ENCODE peak calls at places on chromosome 15, in six cellular contexts. X, T, F, D, C and R are unnamed samples.

GRCh38 chr15:51908312-51908711 is 63.3 kb downstream of the LEO1 start:
- DNase-seq in X (peak; percentile 59), T (no peak), F (no peak), D (no peak), C (no peak), R (no peak)

GRCh38 chr15:72492733-72493132 is 18.6 kb downstream of the ARIH1 start:
- DNase-seq in X (no peak), T (no peak), F (no peak), D (no peak), C (no peak), R (no peak)

GRCh38 chr15:91496754-91497691 is 356.5 kb upstream of the SLCO3A1 start:
- DNase-seq in X (no peak), T (no peak), F (no peak), D (no peak), C (no peak), R (no peak)

GRCh38 chr15:84609818-84610525 is 9.2 kb downstream of the ZSCAN2 start:
- DNase-seq in X (no peak), T (no peak), F (no peak), D (no peak), C (no peak), R (no peak)

GRCh38 chr15:90300988-90301715 is 35.7 kb downstream of the NGRN start:
- DNase-seq in X (peak; percentile 25), T (peak; percentile 47), F (no peak), D (peak; percentile 70), C (peak; percentile 58), R (peak; percentile 88)

GRCh38 chr15:25329685-25330084 is 109.1 kb downstream of the UBE3A start:
- DNase-seq in X (no peak), T (no peak), F (no peak), D (no peak), C (no peak), R (no peak)

GRCh38 chr15:89341316-89342005 is 6.8 kb upstream of the POLG start:
- DNase-seq in X (no peak), T (no peak), F (no peak), D (no peak), C (no peak), R (no peak)

GRCh38 chr15:76336254-76337046 is at the start of gene ISL2:
- DNase-seq in X (peak; percentile 96), T (peak; percentile 94), F (peak; percentile 61), D (peak; percentile 89), C (peak; percentile 95), R (peak; percentile 97)

GRCh38 chr15:29131336-29132109 is 138.1 kb downstream of the NSMCE3 start:
- DNase-seq in X (no peak), T (no peak), F (no peak), D (no peak), C (no peak), R (no peak)

GRCh38 chr15:47897525-47897924 is 180.2 kb downstream of the SEMA6D start:
- DNase-seq in X (no peak), T (no peak), F (no peak), D (no peak), C (no peak), R (no peak)

GRCh38 chr15:88299502-88299901 is 43.0 kb upstream of the NTRK3 start:
- DNase-seq in X (no peak), T (no peak), F (no peak), D (no peak), C (no peak), R (no peak)

GRCh38 chr15:77001966-77002365 is 7.0 kb downstream of the PSTPIP1 start:
- DNase-seq in X (no peak), T (no peak), F (no peak), D (no peak), C (no peak), R (no peak)

GRCh38 chr15:96351801-96352593 is 21.5 kb downstream of the NR2F2 start:
- DNase-seq in X (no peak), T (no peak), F (no peak), D (no peak), C (no peak), R (no peak)

GRCh38 chr15:55319537-55320325 is 709 bp downstream of the PIGB start:
- DNase-seq in X (peak; percentile 5), T (no peak), F (peak; percentile 32), D (no peak), C (no peak), R (peak; percentile 76)

GRCh38 chr15:55344206-55344605 is 25.2 kb downstream of the PIGB start:
- DNase-seq in X (no peak), T (no peak), F (no peak), D (no peak), C (no peak), R (no peak)

GRCh38 chr15:67945951-67946700 is 106.3 kb upstream of the RNU6-1 start:
- DNase-seq in X (peak; percentile 44), T (no peak), F (no peak), D (peak; percentile 59), C (peak; percentile 98), R (no peak)
- H3K9ac ChIP-seq in X (no peak overlapping the region), T (no peak overlapping the region), F (peak overlapping the region; percentile 73), D (no peak overlapping the region), C (peak overlapping the region; percentile 95), R (peak overlapping the region; percentile 49)

DNA sequence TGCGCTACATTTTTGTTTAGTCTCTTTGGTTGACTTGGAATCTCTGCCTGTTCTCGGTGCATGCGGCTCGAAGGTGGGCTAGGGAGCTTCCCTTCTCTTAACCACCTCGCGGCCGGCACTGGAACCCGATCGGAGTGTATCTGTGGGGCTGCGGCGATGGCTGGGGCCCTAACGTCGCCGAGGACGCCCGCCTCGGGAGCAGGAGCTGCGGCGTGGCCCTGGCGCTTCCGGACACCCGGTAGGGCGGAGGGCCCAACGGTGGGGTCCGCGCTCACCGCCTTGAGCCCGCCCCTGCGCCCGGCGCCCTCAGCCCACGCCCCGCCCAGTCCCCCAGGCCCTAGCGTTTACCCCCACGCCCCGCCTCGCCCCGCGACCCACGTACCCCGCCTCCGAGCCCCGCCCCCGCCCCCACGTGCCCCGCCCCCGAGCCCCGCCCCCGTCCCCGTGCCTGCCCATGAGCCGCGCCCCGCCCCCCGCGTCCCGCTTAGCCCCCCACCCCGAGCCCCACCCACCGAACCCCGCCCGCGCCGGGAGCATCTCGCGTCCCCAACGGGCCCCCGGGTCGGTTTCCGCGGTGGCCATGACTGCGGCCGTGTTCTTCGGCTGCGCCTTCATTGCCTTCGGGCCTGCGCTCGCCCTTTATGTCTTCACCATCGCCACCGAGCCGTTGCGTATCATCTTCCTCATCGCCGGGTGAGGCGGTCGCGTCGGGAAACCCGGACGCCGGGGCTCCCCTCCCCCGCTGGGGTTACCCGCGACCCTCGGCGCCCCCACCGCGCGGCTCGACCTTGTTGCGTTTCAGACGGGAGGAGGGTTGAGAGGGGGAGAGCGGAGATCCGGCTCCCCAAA is at the start of gene APH1B:
- DNase-seq in X (peak; percentile 48), T (no peak), F (no peak), D (peak; percentile 36), C (peak; percentile 31), R (peak; percentile 89)
- TF ChIP-seq CEBPB in X (no peak), T (no peak), F (no peak), D (no peak), C (no peak), R (no peak)

DNA sequence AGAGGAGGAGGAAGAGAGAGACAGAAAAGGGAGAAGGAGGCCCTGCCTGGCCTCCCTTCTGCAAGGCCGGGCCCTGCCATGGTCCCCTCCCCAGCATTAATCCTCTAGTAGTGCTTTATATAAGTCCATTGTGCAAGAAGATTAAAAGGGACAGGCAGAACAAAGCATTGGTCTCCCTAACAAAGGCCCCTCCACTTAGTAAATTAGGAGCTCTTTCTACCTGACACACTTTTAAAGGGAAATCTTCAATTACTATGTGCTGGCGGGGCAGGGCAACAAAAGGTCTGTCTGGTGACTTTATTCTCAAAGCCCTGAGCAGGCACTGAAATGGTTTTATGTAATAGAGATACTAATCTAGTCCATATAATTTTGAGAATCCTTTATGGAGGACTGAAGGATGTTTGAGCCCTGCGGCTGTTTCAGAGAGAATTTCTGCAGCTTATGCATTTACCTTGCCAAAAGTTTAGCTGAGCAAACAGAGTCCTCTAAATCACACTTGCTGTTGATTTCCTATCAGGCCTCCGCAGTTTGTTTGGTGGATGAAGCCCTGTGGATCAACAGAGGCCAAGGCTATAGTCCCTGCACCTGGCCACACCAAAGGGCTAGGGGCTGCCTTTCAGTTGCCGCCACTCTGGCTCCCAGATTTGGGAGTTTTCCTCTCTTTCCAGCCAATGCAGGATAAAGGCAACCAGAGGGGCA is 148.1 kb downstream of the MEGF11 start:
- DNase-seq in X (no peak), T (no peak), F (no peak), D (no peak), C (no peak), R (no peak)
- H3K9ac ChIP-seq in X (no peak overlapping the region), T (no peak overlapping the region), F (no peak overlapping the region), D (no peak overlapping the region), C (no peak overlapping the region), R (no peak overlapping the region)

DNA sequence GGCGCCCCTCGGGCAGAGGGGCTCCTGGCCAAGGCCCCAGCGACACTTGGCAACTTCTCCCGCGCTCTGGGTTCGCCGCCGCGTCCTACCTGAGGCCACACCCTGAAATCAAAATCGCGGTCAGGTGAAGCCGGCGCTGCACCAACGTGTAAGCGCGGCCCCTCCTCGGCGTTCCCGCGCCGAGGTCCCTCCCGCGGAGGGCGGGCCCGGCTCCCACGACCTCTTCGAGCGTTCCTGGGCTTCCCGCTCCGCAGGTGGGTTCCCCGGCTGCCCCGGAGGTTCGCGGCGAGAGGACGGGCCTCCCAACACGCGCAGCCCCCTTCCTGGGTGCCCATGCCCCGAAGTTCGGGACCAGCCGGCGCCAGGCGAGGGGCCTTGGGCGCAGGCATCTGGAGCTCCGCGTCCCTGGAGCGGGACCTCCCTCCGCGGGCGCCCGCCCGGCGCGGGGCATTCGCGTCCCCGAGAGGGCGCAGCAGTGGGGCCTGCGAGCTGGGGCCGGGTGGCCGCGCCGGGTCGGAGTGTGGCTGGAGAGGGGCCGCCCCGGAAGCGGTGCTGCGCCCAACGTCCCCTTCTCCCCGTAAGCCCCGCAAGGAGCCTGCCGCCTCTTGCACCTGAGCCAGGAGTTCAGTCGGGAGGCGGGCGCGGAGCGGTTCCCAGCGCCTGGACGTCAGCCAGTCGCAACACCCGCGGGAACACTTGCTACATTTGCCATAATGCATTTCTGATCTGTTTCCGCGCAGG is 13.7 kb downstream of the PAK6 start:
- DNase-seq in X (no peak), T (peak; percentile 42), F (no peak), D (no peak), C (no peak), R (no peak)
- TF ChIP-seq CEBPB in X (no peak), T (no peak), F (no peak), D (no peak), C (no peak), R (no peak)

GRCh38 chr15:64522226-64522823 is 61.9 kb downstream of the ZNF609 start:
- DNase-seq in X (no peak), T (no peak), F (no peak), D (no peak), C (no peak), R (no peak)

GRCh38 chr15:64521726-64522164 is 61.4 kb downstream of the ZNF609 start:
- DNase-seq in X (peak; percentile 49), T (peak; percentile 68), F (no peak), D (peak; percentile 36), C (peak; percentile 78), R (no peak)

GRCh38 chr15:64519897-64520296 is 59.5 kb downstream of the ZNF609 start:
- DNase-seq in X (no peak), T (no peak), F (no peak), D (no peak), C (no peak), R (no peak)

GRCh38 chr15:64523240-64523639 is 62.9 kb downstream of the ZNF609 start:
- DNase-seq in X (no peak), T (no peak), F (no peak), D (no peak), C (no peak), R (no peak)

DNA sequence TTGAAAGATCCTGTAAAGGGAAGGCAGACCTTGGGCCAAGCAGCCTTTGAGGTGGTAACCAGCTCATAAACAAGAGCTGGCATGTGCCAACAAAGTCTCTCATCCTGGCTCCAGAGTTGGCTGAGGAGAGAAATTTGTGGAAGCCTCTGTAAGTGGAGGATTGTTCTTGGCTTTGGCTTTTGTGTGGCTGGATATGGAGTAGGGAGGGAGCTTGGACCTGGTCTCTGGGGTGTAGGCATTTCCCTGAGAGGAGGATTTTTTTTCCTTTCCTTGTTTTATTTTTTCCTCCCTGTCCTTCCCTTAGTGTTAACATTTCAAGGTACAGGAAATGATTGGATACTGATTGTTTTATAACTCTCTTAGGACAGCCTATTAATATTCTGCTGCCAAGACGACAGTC is 60.8 kb downstream of the ZNF609 start:
- DNase-seq in X (no peak), T (no peak), F (no peak), D (no peak), C (no peak), R (no peak)
- H3K9ac ChIP-seq in X (no peak overlapping the region), T (no peak overlapping the region), F (no peak overlapping the region), D (no peak overlapping the region), C (no peak overlapping the region), R (no peak overlapping the region)